ENCODE peak calls at places on chromosome 3, in four cellular contexts. A is activated CD4-positive, alpha-beta T cell treated with anti-CD3 and anti-CD28 coated beads for 48 hours; F is fibroblast of the conjunctiva; T is activated T-helper 1 cell treated with anti-CD3 and anti-CD28 coated beads, Interleukin-2, amount 50 U/mL, for 16 hours. M is an unnamed sample.

GRCh38 chr3:58497074-58497473 is 5.2 kb downstream of the KCTD6 start:
- DNase-seq in A (no peak), T (no peak), F (no peak), M (no peak)

GRCh38 chr3:48413086-48413485 is 16.8 kb downstream of the PLXNB1 start:
- DNase-seq in T (no peak), F (no peak), A (no peak), M (no peak)

GRCh38 chr3:113912551-113913246 is 35.1 kb upstream of the ZDHHC23 start:
- DNase-seq in T (no peak), A (peak), F (peak), M (no peak)

GRCh38 chr3:122577409-122578028 is at the start of gene PARP15:
- DNase-seq in T (peak), F (no peak), A (peak), M (no peak)

GRCh38 chr3:126567696-126568438 is 9.1 kb upstream of the C3orf22 start:
- DNase-seq in A (no peak), T (no peak), F (no peak), M (no peak)

GRCh38 chr3:139655880-139656279 is 21.9 kb downstream of the NMNAT3 start:
- DNase-seq in F (no peak), T (no peak), A (no peak), M (no peak)

GRCh38 chr3:21795152-21795837 is 44.3 kb upstream of the ZNF385D start:
- DNase-seq in A (no peak), T (no peak), F (no peak), M (no peak)

GRCh38 chr3:190130700-190131099 is 10.0 kb upstream of the P3H2 start:
- DNase-seq in F (peak), T (no peak), A (no peak), M (no peak)

GRCh38 chr3:167162083-167162482 is 218.0 kb downstream of the ZBBX start:
- DNase-seq in F (no peak), T (no peak), A (no peak), M (no peak)

GRCh38 chr3:42264399-42265058 is 1.5 kb downstream of the CCK start:
- DNase-seq in F (no peak), T (no peak), A (peak), M (no peak)

GRCh38 chr3:130948929-130949328 is 55.0 kb downstream of the ATP2C1 start:
- DNase-seq in T (no peak), A (no peak), F (no peak), M (no peak)

GRCh38 chr3:133377396-133377795 is 22.5 kb upstream of the BFSP2 start:
- DNase-seq in A (no peak), T (no peak), F (peak), M (no peak)

GRCh38 chr3:112739252-112739945 is 98.5 kb upstream of the CCDC80 start:
- DNase-seq in A (no peak), F (no peak), T (no peak), M (no peak)

GRCh38 chr3:22731901-22732300 is 471.2 kb upstream of the UBE2E2 start:
- DNase-seq in T (no peak), A (no peak), F (no peak), M (no peak)

GRCh38 chr3:168671091-168671490 is 575.4 kb upstream of the GOLIM4 start:
- DNase-seq in A (no peak), F (no peak), T (no peak), M (no peak)

GRCh38 chr3:161345023-161345422 is 26.3 kb downstream of the SPTSSB start:
- DNase-seq in A (no peak), T (no peak), F (no peak), M (no peak)

GRCh38 chr3:5254281-5255048 is 67.0 kb downstream of the EDEM1 start:
- DNase-seq in T (no peak), F (no peak), A (no peak), M (no peak)

M was measured in cortex of kidney.